ENCODE peak calls at places on chromosomes 12 and 14, in five cellular contexts. N is HCT116, B is K562, I is HepG2, Y is GM12878. W is an unnamed sample.

GRCh38 chr12:122205590-122205925 is 2.0 kb downstream of the B3GNT4 start:
- DNase-seq in I (no peak), B (no peak), N (no peak), Y (no peak), W (no peak)

GRCh38 chr12:11600199-11600598 is 49.3 kb upstream of the ETV6 start:
- DNase-seq in Y (no peak), I (no peak), N (no peak), B (no peak), W (no peak)

GRCh38 chr12:7498832-7499231 is 4.7 kb downstream of the CD163 start:
- DNase-seq in Y (no peak), I (no peak), B (no peak), N (no peak), W (no peak)

GRCh38 chr12:66548338-66549049 is 130.4 kb downstream of the GRIP1 start:
- DNase-seq in Y (no peak), N (no peak), I (no peak), B (no peak), W (no peak)

GRCh38 chr14:24339284-24340151 is at the start of gene RIPK3:
- DNase-seq in B (no peak), Y (peak; percentile 36), N (no peak), I (no peak), W (no peak)

GRCh38 chr14:99174081-99174851 is 97.7 kb downstream of the BCL11B start:
- DNase-seq in I (no peak), N (no peak), Y (no peak), B (no peak), W (no peak)

GRCh38 chr12:78818487-78818886 is 46.1 kb upstream of the SYT1 start:
- DNase-seq in N (peak; percentile 82), B (no peak), Y (no peak), I (no peak), W (no peak)

GRCh38 chr12:107178776-107179175 is 85.4 kb upstream of the CRY1 start:
- DNase-seq in I (no peak), Y (no peak), B (no peak), N (no peak), W (no peak)

GRCh38 chr14:20986811-20987210 is 3.0 kb upstream of the METTL17 start:
- DNase-seq in Y (no peak), N (peak; percentile 48), B (peak; percentile 19), I (peak; percentile 30), W (peak; percentile 33)

GRCh38 chr14:65330416-65330815 is 82.1 kb upstream of the FUT8 start:
- DNase-seq in N (no peak), Y (no peak), B (no peak), I (no peak), W (no peak)

GRCh38 chr14:37122919-37123639 is 49.3 kb downstream of the SLC25A21 start:
- DNase-seq in Y (no peak), N (no peak), I (no peak), B (no peak), W (no peak)

GRCh38 chr14:22388669-22389625 is 200.1 kb downstream of the DAD1 start:
- DNase-seq in I (peak; percentile 67), Y (no peak), B (no peak), N (no peak), W (no peak)

GRCh38 chr12:63906876-63907275 is 62.4 kb downstream of the SRGAP1 start:
- DNase-seq in N (no peak), Y (no peak), I (no peak), B (no peak), W (no peak)

GRCh38 chr14:74954232-74954946 is 1.0 kb downstream of the PGF start:
- DNase-seq in I (peak; percentile 63), N (no peak), B (no peak), Y (no peak), W (no peak)

GRCh38 chr14:89327771-89328212 is 89.2 kb downstream of the FOXN3 start:
- DNase-seq in I (no peak), Y (no peak), N (no peak), B (no peak), W (no peak)

GRCh38 chr12:115023279-115023678 is 339.3 kb upstream of the TBX3 start:
- DNase-seq in I (no peak), Y (no peak), N (no peak), B (no peak), W (no peak)

GRCh38 chr14:100159107-100159864 is at the start of gene DEGS2:
- DNase-seq in Y (no peak), B (no peak), I (no peak), N (no peak), W (no peak)

DNA sequence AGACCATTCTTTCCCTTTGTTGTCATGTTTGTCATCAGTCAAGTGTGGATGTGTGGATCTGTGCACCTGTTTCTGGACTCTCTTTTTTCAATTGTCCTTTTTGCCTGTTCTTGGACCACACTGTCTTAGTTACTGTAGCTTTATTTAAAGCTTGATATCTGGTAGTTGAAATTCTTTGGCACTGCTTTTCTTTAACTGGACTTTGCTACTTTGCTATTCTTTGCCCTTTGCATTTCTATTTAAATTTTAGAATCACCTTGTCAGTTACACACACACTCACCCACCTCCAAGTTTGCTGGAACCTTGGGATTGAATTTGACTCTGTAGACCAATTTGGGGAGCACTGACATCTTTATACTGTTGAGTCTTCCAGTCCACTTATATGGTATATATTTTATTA is 61.5 kb downstream of the VRK1 start:
- DNase-seq in N (no peak), I (no peak), B (no peak), Y (no peak), W (no peak)
- TF ChIP-seq SIN3A in N (no peak), I (no peak), B (no peak), Y (no peak), W (no peak)

DNA sequence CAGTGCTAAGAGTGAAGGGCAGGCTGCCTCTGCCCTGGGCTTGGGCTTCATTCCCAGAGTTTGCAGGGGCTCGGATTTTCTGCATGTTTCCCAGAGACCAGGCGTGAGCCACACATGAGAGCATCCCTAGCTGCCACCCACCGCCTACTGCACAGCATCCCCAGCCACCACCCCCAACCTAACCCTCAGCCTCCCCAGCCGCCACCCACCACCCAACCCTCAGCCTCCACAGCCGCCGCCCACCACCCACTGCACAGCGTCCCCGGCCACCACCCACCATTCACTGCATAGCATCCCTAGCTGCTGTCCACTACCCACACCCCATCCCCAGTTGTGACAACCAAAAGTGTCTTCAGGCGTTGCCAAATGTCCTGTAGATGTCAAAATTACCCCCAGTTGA is 22.6 kb downstream of the FGF6 start:
- DNase-seq in Y (no peak), I (no peak), N (no peak), B (no peak), W (no peak)
- H3K4me3 ChIP-seq in Y (no peak overlapping the region), I (no peak overlapping the region), N (no peak overlapping the region), B (no peak overlapping the region), W (no peak overlapping the region)

GRCh38 chr14:73802431-73803188 is 49.0 kb upstream of the PTGR2 start:
- DNase-seq in B (no peak), N (no peak), I (no peak), Y (no peak), W (no peak)
- TF ChIP-seq POLR2AphosphoS5 in B (no peak), N (no peak), I (no peak), Y (no peak), W (no peak)

GRCh38 chr14:39912192-39913100 is 480.2 kb upstream of the FBXO33 start:
- DNase-seq in I (no peak), B (no peak), N (no peak), Y (peak; percentile 16), W (no peak)
- TF ChIP-seq SIN3A in I (no peak), B (no peak), N (no peak), Y (no peak), W (no peak)

GRCh38 chr12:49974677-49975369 is 2.1 kb downstream of the AQP6 start:
- DNase-seq in N (no peak), I (no peak), B (no peak), Y (no peak), W (no peak)

GRCh38 chr12:49972641-49973360 is at the start of gene AQP6:
- DNase-seq in B (no peak), I (no peak), Y (no peak), N (no peak), W (no peak)

GRCh38 chr12:49973361-49973830 is 649 bp downstream of the AQP6 start:
- DNase-seq in I (no peak), B (no peak), Y (no peak), N (no peak), W (no peak)

GRCh38 chr12:49975370-49975761 is 2.6 kb downstream of the AQP6 start:
- DNase-seq in Y (no peak), B (peak; percentile 10), I (no peak), N (no peak), W (no peak)

DNA sequence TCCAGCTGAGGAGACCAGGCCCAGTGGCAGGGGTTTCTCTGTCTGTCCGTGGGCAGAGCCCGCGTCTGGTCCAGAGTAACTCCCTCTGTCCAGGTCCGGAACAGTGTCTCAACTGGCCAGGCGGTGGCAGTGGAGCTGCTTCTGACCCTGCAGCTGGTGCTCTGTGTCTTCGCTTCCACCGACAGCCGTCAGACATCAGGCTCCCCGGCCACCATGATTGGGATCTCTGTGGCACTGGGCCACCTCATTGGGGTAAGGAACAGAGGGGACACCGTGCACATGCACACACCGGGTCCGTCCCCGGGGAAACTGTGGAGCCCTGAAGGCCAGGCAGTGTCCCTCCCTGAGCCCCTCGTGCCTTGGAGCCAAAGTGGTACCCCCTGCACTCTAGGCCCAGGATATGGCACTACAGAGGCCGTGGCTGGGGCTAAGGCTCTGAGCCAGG is 1.5 kb downstream of the AQP6 start:
- DNase-seq in B (peak; percentile 60), N (no peak), I (peak; percentile 58), Y (no peak), W (no peak)
- H3K4me3 ChIP-seq in B (no peak overlapping the region), N (no peak overlapping the region), I (no peak overlapping the region), Y (no peak overlapping the region), W (no peak overlapping the region)

GRCh38 chr12:53098982-53099651 is 1.6 kb downstream of the IGFBP6 start:
- DNase-seq in I (peak; percentile 91), B (peak; percentile 96), N (peak; percentile 89), Y (no peak), W (peak; percentile 70)
- TF ChIP-seq POLR2AphosphoS5 in I (no peak), B (peak; percentile 14), N (peak; percentile 66), Y (no peak), W (no peak)

W was measured in Panc1.